ENCODE peak calls at places on chromosome 1, in eight cellular contexts. O, L, I, Y, B, H, N and X are unnamed samples.

GRCh38 chr1:12616709-12617373 is 1.2 kb downstream of the DHRS3 start:
- DNase-seq in O (no peak), L (peak; percentile 36), I (peak; percentile 5), Y (peak; percentile 39), B (peak; percentile 72), H (no peak), N (no peak), X (no peak)

GRCh38 chr1:27940870-27941269 is 6.1 kb downstream of the SMPDL3B start:
- DNase-seq in O (no peak), L (no peak), I (no peak), Y (no peak), B (no peak), H (no peak), N (no peak), X (no peak)

GRCh38 chr1:95953005-95953404 is 719.0 kb downstream of the RWDD3 start:
- DNase-seq in O (no peak), L (peak; percentile 21), I (peak; percentile 60), Y (no peak), B (no peak), H (peak; percentile 10), N (no peak), X (no peak)

GRCh38 chr1:215082532-215083407 is at the start of gene KCNK2:
- DNase-seq in O (no peak), L (peak; percentile 56), I (peak; percentile 64), Y (no peak), B (peak; percentile 10), H (peak; percentile 34), N (no peak), X (peak; percentile 84)

GRCh38 chr1:208615356-208615755 is 371.2 kb upstream of the PLXNA2 start:
- DNase-seq in O (no peak), L (peak; percentile 9), I (no peak), Y (no peak), B (no peak), H (no peak), N (no peak), X (no peak)

GRCh38 chr1:174191255-174191906 is 32.1 kb downstream of the RABGAP1L start:
- DNase-seq in O (peak; percentile 71), L (peak; percentile 90), I (no peak), Y (no peak), B (no peak), H (peak; percentile 82), N (peak; percentile 49), X (no peak)

GRCh38 chr1:54487571-54488050 is 60.4 kb upstream of the ACOT11 start:
- DNase-seq in O (no peak), L (no peak), I (no peak), Y (peak; percentile 43), B (peak; percentile 67), H (no peak), N (no peak), X (no peak)

GRCh38 chr1:205354259-205354904 is 2.3 kb downstream of the KLHDC8A start:
- DNase-seq in O (peak; percentile 18), L (peak; percentile 70), I (peak; percentile 68), Y (no peak), B (no peak), H (peak; percentile 64), N (peak; percentile 75), X (no peak)

GRCh38 chr1:103267271-103267670 is 158.9 kb upstream of the COL11A1 start:
- DNase-seq in O (no peak), L (no peak), I (no peak), Y (no peak), B (no peak), H (peak; percentile 64), N (no peak), X (no peak)

GRCh38 chr1:22351757-22352080 is 99.9 kb upstream of the ZBTB40 start:
- DNase-seq in O (no peak), L (no peak), I (no peak), Y (no peak), B (no peak), H (no peak), N (no peak), X (no peak)